ENCODE peak calls at places on chromosomes 7 and 10, in four cellular contexts. P, J, D and M are unnamed samples.

GRCh38 chr7:75534727-75535307 is 42.7 kb downstream of the SPDYE5 start:
- DNase-seq in J (no peak), D (no peak), P (no peak), M (peak; percentile 13)

GRCh38 chr10:36670616-36671402 is 454.6 kb upstream of the ANKRD30A start:
- DNase-seq in P (no peak), J (no peak), D (no peak), M (no peak)

GRCh38 chr10:15314482-15315070 is 56.5 kb downstream of the FAM171A1 start:
- DNase-seq in J (no peak), P (no peak), D (no peak), M (no peak)

GRCh38 chr10:105266966-105267539 is 626.0 kb downstream of the SORCS3 start:
- DNase-seq in D (no peak), J (no peak), P (no peak), M (no peak)

GRCh38 chr7:91168766-91169518 is 95.3 kb upstream of the FZD1 start:
- DNase-seq in D (no peak), J (no peak), P (no peak), M (peak; percentile 97)

GRCh38 chr7:157711353-157711888 is 374.6 kb downstream of the DNAJB6 start:
- DNase-seq in D (no peak), J (no peak), P (no peak), M (no peak)

GRCh38 chr10:89074120-89074519 is 83.5 kb downstream of the FAS start:
- DNase-seq in D (no peak), P (no peak), J (no peak), M (peak; percentile 2)

GRCh38 chr7:69531050-69531449 is 67.2 kb upstream of the AUTS2 start:
- DNase-seq in P (no peak), D (no peak), J (no peak), M (no peak)

GRCh38 chr10:120436431-120437142 is 20.4 kb upstream of the PLPP4 start:
- DNase-seq in D (no peak), P (no peak), J (peak; percentile 8), M (no peak)

GRCh38 chr10:102235598-102235920 is 5.8 kb downstream of the PITX3 start:
- DNase-seq in P (no peak), D (no peak), J (no peak), M (no peak)

GRCh38 chr10:35218339-35218955 is 91.8 kb downstream of the CREM start:
- DNase-seq in D (no peak), J (peak; percentile 86), P (peak; percentile 90), M (peak; percentile 94)

GRCh38 chr10:99412100-99412499 is 18.3 kb downstream of the GOT1 start:
- DNase-seq in P (no peak), D (no peak), J (no peak), M (no peak)

GRCh38 chr7:98011996-98012395 is 22.0 kb upstream of the OCM2 start:
- DNase-seq in P (no peak), D (no peak), J (no peak), M (no peak)

GRCh38 chr10:62063795-62064472 is 162.4 kb downstream of the ARID5B start:
- DNase-seq in P (no peak), J (no peak), D (no peak), M (no peak)

GRCh38 chr7:17532861-17533404 is 234.5 kb downstream of the AHR start:
- DNase-seq in J (peak; percentile 59), P (no peak), D (no peak), M (no peak)

GRCh38 chr7:85829817-85830432 is 643.1 kb upstream of the SEMA3D start:
- DNase-seq in D (no peak), P (peak; percentile 19), J (no peak), M (peak; percentile 54)

GRCh38 chr10:132459252-132460028 is 62.4 kb downstream of the PWWP2B start:
- DNase-seq in D (no peak), P (no peak), J (no peak), M (no peak)

GRCh38 chr10:11697718-11698527 is 44.3 kb upstream of the ECHDC3 start:
- DNase-seq in P (no peak), D (no peak), J (no peak), M (no peak)

GRCh38 chr10:83925133-83925532 is 214.2 kb upstream of the GHITM start:
- DNase-seq in P (no peak), J (no peak), D (peak; percentile 37), M (no peak)

GRCh38 chr7:134514663-134515062 is 12.7 kb upstream of the AKR1B10 start:
- DNase-seq in J (peak; percentile 83), P (peak; percentile 77), D (peak; percentile 67), M (peak; percentile 49)

GRCh38 chr10:24180891-24181290 is 28.0 kb upstream of the KIAA1217 start:
- DNase-seq in D (no peak), P (no peak), J (no peak), M (no peak)

GRCh38 chr10:16442914-16443313 is 6.1 kb downstream of the PTER start:
- DNase-seq in P (no peak), J (no peak), D (no peak), M (no peak)

GRCh38 chr10:79142522-79143309 is 74.0 kb downstream of the ZMIZ1 start:
- DNase-seq in J (no peak), D (no peak), P (no peak), M (no peak)

GRCh38 chr7:47799529-47799928 is 148.7 kb downstream of the PKD1L1 start:
- DNase-seq in P (no peak), D (no peak), J (no peak), M (no peak)

GRCh38 chr7:101212014-101212413 is 5.4 kb downstream of the PLOD3 start:
- DNase-seq in D (no peak), P (no peak), J (no peak), M (no peak)

GRCh38 chr7:146960747-146961416 is 844.3 kb downstream of the CNTNAP2 start:
- DNase-seq in P (no peak), D (peak; percentile 7), J (no peak), M (peak; percentile 7)

GRCh38 chr10:75180592-75180991 is 30.0 kb upstream of the VDAC2 start:
- DNase-seq in P (no peak), J (no peak), D (no peak), M (no peak)

GRCh38 chr10:124125305-124126116 is 32.1 kb upstream of the CHST15 start:
- DNase-seq in D (peak; percentile 22), J (peak; percentile 29), P (peak; percentile 82), M (no peak)

GRCh38 chr10:58385784-58386112 is 538 bp downstream of the TFAM start:
- DNase-seq in P (peak; percentile 22), D (no peak), J (no peak), M (peak; percentile 46)

GRCh38 chr10:103942866-103943265 is 24.1 kb upstream of the SLK start:
- DNase-seq in P (no peak), D (no peak), J (no peak), M (no peak)

GRCh38 chr7:20954711-20955641 is 168.3 kb upstream of the SP8 start:
- DNase-seq in J (no peak), D (no peak), P (no peak), M (no peak)

GRCh38 chr7:36784991-36785940 is 61.0 kb upstream of the AOAH start:
- DNase-seq in D (no peak), J (no peak), P (no peak), M (no peak)

GRCh38 chr7:78151229-78151628 is 352.7 kb downstream of the PHTF2 start:
- DNase-seq in P (no peak), D (no peak), J (no peak), M (no peak)

GRCh38 chr7:129066290-129067131 is 11.6 kb upstream of the TNPO3 start:
- DNase-seq in D (no peak), J (no peak), P (no peak), M (peak; percentile 36)

GRCh38 chr10:10831085-10831484 is 186.6 kb upstream of the CELF2 start:
- DNase-seq in J (no peak), D (no peak), P (no peak), M (no peak)

GRCh38 chr10:118108194-118109026 is 61.7 kb upstream of the RAB11FIP2 start:
- DNase-seq in J (no peak), D (no peak), P (no peak), M (no peak)

GRCh38 chr7:130481898-130482297 is 10.0 kb upstream of the MEST start:
- DNase-seq in P (no peak), D (no peak), J (no peak), M (peak; percentile 30)

GRCh38 chr10:112622786-112623185 is 175.8 kb downstream of the VTI1A start:
- DNase-seq in P (no peak), J (no peak), D (no peak), M (no peak)

GRCh38 chr10:131180086-131180485 is 131.4 kb downstream of the TCERG1L start:
- DNase-seq in J (no peak), D (no peak), P (no peak), M (no peak)

GRCh38 chr10:131178956-131179355 is 132.6 kb downstream of the TCERG1L start:
- DNase-seq in J (no peak), P (no peak), D (no peak), M (no peak)

GRCh38 chr10:131178521-131178920 is 133.0 kb downstream of the TCERG1L start:
- DNase-seq in D (no peak), P (no peak), J (no peak), M (no peak)

GRCh38 chr10:131177431-131178327 is 133.8 kb downstream of the TCERG1L start:
- DNase-seq in J (no peak), P (no peak), D (no peak), M (no peak)

GRCh38 chr10:131179386-131179785 is 132.1 kb downstream of the TCERG1L start:
- DNase-seq in J (no peak), D (no peak), P (no peak), M (no peak)
- H3K9me3 ChIP-seq in J (no peaks in the 10 kb centered on the region), D (peaks cover 37% of the 10 kb centered on the region), P (peaks cover 12% of the 10 kb centered on the region), M (no peaks in the 10 kb centered on the region)

DNA sequence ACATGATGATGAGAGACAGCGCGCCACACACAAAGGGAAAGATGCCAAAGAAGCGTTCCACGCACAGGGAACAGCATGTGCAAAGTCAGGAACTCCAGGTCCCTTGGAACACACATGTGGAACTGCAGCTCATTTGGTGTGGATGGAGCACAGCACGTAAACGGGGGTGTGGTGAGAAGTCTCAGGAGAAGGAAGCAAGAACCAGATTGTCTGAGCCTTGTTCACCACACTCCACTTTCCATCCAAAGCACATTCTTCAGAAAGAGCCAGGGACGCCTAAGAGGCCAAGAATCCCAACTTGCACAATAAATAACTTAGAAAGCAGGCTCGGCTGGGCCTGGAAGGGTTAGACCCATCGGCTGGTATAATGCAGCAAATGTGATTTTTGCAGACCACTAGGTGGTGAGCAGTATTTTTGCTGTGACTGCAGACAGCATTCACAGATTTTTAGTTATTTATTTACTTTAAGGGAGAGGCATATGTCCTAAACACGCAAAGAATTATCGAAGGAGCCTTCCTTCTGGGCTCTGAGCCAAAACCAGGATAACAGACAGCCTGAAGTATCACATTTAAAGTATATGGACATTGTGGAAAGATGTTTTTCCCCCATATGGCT is 27.9 kb upstream of the ASCC1 start:
- DNase-seq in D (no peak), P (no peak), J (no peak), M (peak; percentile 54)
- H3K4me1 ChIP-seq in D (peaks cover 5% of the 10 kb centered on the region), P (peaks cover 40% of the 10 kb centered on the region), J (peaks cover 28% of the 10 kb centered on the region), M (peaks cover 10% of the 10 kb centered on the region)

GRCh38 chr7:155372782-155373358 is 75.2 kb downstream of the INSIG1 start:
- DNase-seq in P (no peak), D (no peak), J (no peak), M (no peak)
- H3K4me3 ChIP-seq in P (no peak overlapping the region), D (no peak overlapping the region), J (no peak overlapping the region), M (no peak overlapping the region)

GRCh38 chr7:110664798-110665197 is 426.1 kb upstream of the LRRN3 start:
- DNase-seq in P (no peak), J (no peak), D (no peak), M (no peak)
- H3K9me3 ChIP-seq in P (no peaks in the 10 kb centered on the region), J (no peaks in the 10 kb centered on the region), D (no peaks in the 10 kb centered on the region), M (no peaks in the 10 kb centered on the region)